ENCODE peak calls at places on chromosomes 6 and 20, in seven cellular contexts. Y is NCI-H2171; M is stimulated activated CD4-positive, alpha-beta T cell treated with anti-CD3 and anti-CD28 coated beads, Interleukin-4, amount 100 ng/mL, for 4 hours; X is non-pigmented ciliary epithelial cell; B is endothelial cell; J is cardiac fibroblast; A is heart left ventricle. K is an unnamed sample.

GRCh38 chr6:129191275-129191674 is 308.3 kb downstream of the LAMA2 start:
- DNase-seq in Y (no peak), M (no peak), X (no peak), B (no peak), J (no peak), A (no peak), K (no peak)

GRCh38 chr6:160297310-160297709 is 38.7 kb upstream of the SLC22A2 start:
- DNase-seq in Y (no peak), M (no peak), X (no peak), B (no peak), J (no peak), A (peak), K (no peak)

GRCh38 chr20:16486532-16486931 is 86.7 kb downstream of the KIF16B start:
- DNase-seq in Y (no peak), M (no peak), X (no peak), B (no peak), J (no peak), A (no peak), K (no peak)

GRCh38 chr20:10438217-10438616 is 3.1 kb downstream of the SLX4IP start:
- DNase-seq in Y (no peak), M (no peak), X (no peak), B (no peak), J (no peak), A (no peak), K (no peak)

GRCh38 chr6:102812242-102812641 is 1418.7 kb downstream of the GRIK2 start:
- DNase-seq in Y (no peak), M (no peak), X (no peak), B (no peak), J (peak), A (no peak), K (peak)

GRCh38 chr6:151254451-151255081 is 14.8 kb downstream of the AKAP12 start:
- DNase-seq in Y (no peak), M (no peak), X (no peak), B (no peak), J (peak), A (no peak), K (peak)

GRCh38 chr20:32446301-32447100 is 88.4 kb downstream of the ASXL1 start:
- DNase-seq in Y (no peak), M (no peak), X (no peak), B (no peak), J (no peak), A (no peak), K (no peak)

GRCh38 chr6:118893095-118893881 is 664 bp upstream of the ASF1A start:
- DNase-seq in Y (peak), M (peak), X (no peak), B (peak), J (peak), A (no peak), K (peak)

GRCh38 chr6:152355166-152355565 is 282.0 kb downstream of the SYNE1 start:
- DNase-seq in Y (no peak), M (no peak), X (no peak), B (no peak), J (no peak), A (no peak), K (no peak)

GRCh38 chr6:150698421-150698820 is 98.7 kb downstream of the PLEKHG1 start:
- DNase-seq in Y (no peak), M (no peak), X (no peak), B (no peak), J (no peak), A (no peak), K (no peak)

GRCh38 chr20:56974499-56975250 is 291.8 kb downstream of the BMP7 start:
- DNase-seq in Y (no peak), M (no peak), X (peak), B (peak), J (peak), A (no peak), K (no peak)

GRCh38 chr6:70667711-70668498 is at the start of gene SMAP1:
- DNase-seq in Y (peak), M (peak), X (peak), B (peak), J (peak), A (peak), K (peak)

GRCh38 chr6:152338335-152339125 is 298.6 kb downstream of the SYNE1 start:
- DNase-seq in Y (no peak), M (peak), X (no peak), B (peak), J (peak), A (peak), K (no peak)

GRCh38 chr6:136962661-136963060 is 40.6 kb downstream of the SLC35D3 start:
- DNase-seq in Y (peak), M (no peak), X (no peak), B (peak), J (no peak), A (no peak), K (no peak)

GRCh38 chr6:29502597-29502996 is 14.8 kb upstream of the MAS1L start:
- DNase-seq in Y (no peak), M (no peak), X (no peak), B (no peak), J (peak), A (no peak), K (peak)

GRCh38 chr6:48183816-48184215 is 72.8 kb upstream of the PTCHD4 start:
- DNase-seq in Y (no peak), M (no peak), X (no peak), B (no peak), J (no peak), A (no peak), K (no peak)

GRCh38 chr6:31094389-31094881 is 17.9 kb downstream of the C6orf15 start:
- DNase-seq in Y (no peak), M (peak), X (no peak), B (no peak), J (no peak), A (no peak), K (no peak)